ENCODE peak calls at places on chromosomes 5 and 9, in four cellular contexts. I, O, X and W are unnamed samples.

GRCh38 chr9:34374905-34375552 is 1.7 kb downstream of the MYORG start:
- DNase-seq in I (no peak), X (no peak), O (no peak), W (no peak)

GRCh38 chr5:139475865-139476651 is 5.3 kb downstream of the SMIM33 start:
- DNase-seq in X (no peak), O (no peak), I (no peak), W (no peak)

GRCh38 chr5:151006704-151007334 is 13.6 kb upstream of the GPX3 start:
- DNase-seq in I (no peak), O (no peak), X (no peak), W (peak; percentile 63)

GRCh38 chr5:150122536-150123481 is 32.8 kb downstream of the PDGFRB start:
- DNase-seq in O (no peak), I (no peak), X (no peak), W (no peak)

GRCh38 chr5:16411235-16411634 is 54.4 kb downstream of the ZNF622 start:
- DNase-seq in O (peak; percentile 16), X (no peak), I (no peak), W (no peak)

GRCh38 chr5:123719004-123719403 is 207.0 kb downstream of the CSNK1G3 start:
- DNase-seq in O (peak; percentile 10), X (no peak), I (no peak), W (no peak)

GRCh38 chr5:140631063-140631462 is 1.9 kb downstream of the CD14 start:
- DNase-seq in O (no peak), I (no peak), X (no peak), W (no peak)

GRCh38 chr9:90517103-90517502 is 125.5 kb downstream of the DIRAS2 start:
- DNase-seq in O (no peak), I (no peak), X (no peak), W (no peak)

GRCh38 chr9:76887951-76888350 is 18.0 kb downstream of the PRUNE2 start:
- DNase-seq in I (no peak), O (no peak), X (no peak), W (no peak)

GRCh38 chr9:89080193-89080592 is 88.9 kb downstream of the S1PR3 start:
- DNase-seq in O (peak; percentile 75), I (no peak), X (no peak), W (peak; percentile 79)

GRCh38 chr5:140084466-140084865 is 29.4 kb upstream of the PURA start:
- DNase-seq in I (no peak), X (no peak), O (no peak), W (peak; percentile 49)

GRCh38 chr5:167861134-167861930 is 430.1 kb upstream of the WWC1 start:
- DNase-seq in X (no peak), O (peak; percentile 13), I (peak; percentile 10), W (peak; percentile 54)

GRCh38 chr5:61534481-61535267 is 202.6 kb downstream of the ZSWIM6 start:
- DNase-seq in O (no peak), I (no peak), X (no peak), W (no peak)

GRCh38 chr5:34626036-34626435 is 30.1 kb upstream of the RAI14 start:
- DNase-seq in X (no peak), I (peak; percentile 79), O (peak; percentile 45), W (no peak)

GRCh38 chr5:143101134-143101533 is 302.4 kb downstream of the NR3C1 start:
- DNase-seq in O (no peak), I (no peak), X (no peak), W (no peak)

GRCh38 chr5:131394128-131394527 is 130.3 kb downstream of the CDC42SE2 start:
- DNase-seq in I (no peak), O (peak; percentile 90), X (no peak), W (no peak)

GRCh38 chr5:116532762-116533525 is 41.7 kb downstream of the SEMA6A start:
- DNase-seq in I (no peak), X (no peak), O (no peak), W (no peak)

GRCh38 chr5:81184749-81185110 is 48.4 kb upstream of the CKMT2 start:
- DNase-seq in X (no peak), I (no peak), O (no peak), W (no peak)

GRCh38 chr5:79471556-79471955 is 42.4 kb downstream of the HOMER1 start:
- DNase-seq in O (no peak), X (no peak), I (no peak), W (no peak)

GRCh38 chr5:38168029-38168428 is 90.3 kb upstream of the EGFLAM start:
- DNase-seq in O (no peak), I (no peak), X (no peak), W (no peak)

GRCh38 chr5:149207821-149208220 is 63.8 kb upstream of the AFAP1L1 start:
- DNase-seq in O (no peak), I (no peak), X (no peak), W (no peak)

GRCh38 chr5:169550227-169550626 is 33.3 kb upstream of the SPDL1 start:
- DNase-seq in O (no peak), I (no peak), X (no peak), W (no peak)

GRCh38 chr9:120578614-120579013 is 1.4 kb downstream of the CDK5RAP2 start:
- DNase-seq in I (no peak), X (no peak), O (no peak), W (no peak)

GRCh38 chr5:172749881-172750608 is 20.9 kb downstream of the DUSP1 start:
- DNase-seq in X (no peak), O (peak; percentile 52), I (no peak), W (peak; percentile 71)